ENCODE peak calls at places on chromosomes 5 and 9, in four cellular contexts. H, D, N and L are unnamed samples.

GRCh38 chr9:105318729-105319513 is 74.5 kb downstream of the SLC44A1 start:
- DNase-seq in H (no peak), N (peak; percentile 26), D (no peak), L (no peak)

GRCh38 chr5:10333154-10334006 is 20.1 kb upstream of the MARCHF6 start:
- DNase-seq in D (no peak), H (no peak), N (no peak), L (peak; percentile 53)

GRCh38 chr5:105197531-105197930 is 1634.9 kb upstream of the NUDT12 start:
- DNase-seq in N (no peak), D (no peak), H (no peak), L (no peak)

GRCh38 chr5:32507738-32508434 is 63.3 kb upstream of the ZFR start:
- DNase-seq in N (no peak), H (no peak), D (peak; percentile 100), L (peak; percentile 52)

GRCh38 chr5:59069438-59070079 is 486.7 kb downstream of the RAB3C start:
- DNase-seq in N (no peak), H (no peak), D (peak; percentile 100), L (peak; percentile 94)

GRCh38 chr9:87973791-87974292 is 491 bp downstream of the CDK20 start:
- DNase-seq in N (no peak), H (no peak), D (no peak), L (no peak)

GRCh38 chr5:124043456-124043855 is 531.5 kb downstream of the CSNK1G3 start:
- DNase-seq in N (no peak), D (peak; percentile 11), H (no peak), L (peak; percentile 13)

GRCh38 chr5:123398058-123398728 is 25.0 kb downstream of the CEP120 start:
- DNase-seq in N (no peak), D (no peak), H (no peak), L (no peak)

GRCh38 chr9:119736478-119737454 is 367.5 kb upstream of the BRINP1 start:
- DNase-seq in H (no peak), D (no peak), N (peak; percentile 15), L (no peak)

GRCh38 chr9:105114956-105115728 is 129.3 kb upstream of the SLC44A1 start:
- DNase-seq in N (peak; percentile 49), H (no peak), D (no peak), L (peak; percentile 18)

GRCh38 chr9:110123364-110124095 is 84.4 kb downstream of the C9orf152 start:
- DNase-seq in N (no peak), H (no peak), D (peak; percentile 83), L (peak; percentile 51)

GRCh38 chr5:10631597-10631996 is 67.7 kb downstream of the ANKRD33B start:
- DNase-seq in N (no peak), H (no peak), D (no peak), L (no peak)

GRCh38 chr9:90071257-90071656 is 466.4 kb downstream of the GADD45G start:
- DNase-seq in D (no peak), H (no peak), N (no peak), L (no peak)

GRCh38 chr5:55218966-55219365 is 8.1 kb downstream of the MCIDAS start:
- DNase-seq in D (no peak), N (no peak), H (no peak), L (no peak)

GRCh38 chr9:99427252-99427651 is 205.2 kb downstream of the SEC61B start:
- DNase-seq in N (no peak), H (no peak), D (no peak), L (no peak)

GRCh38 chr5:79109527-79110492 is 1.8 kb upstream of the BHMT start:
- DNase-seq in D (no peak), H (no peak), N (no peak), L (peak; percentile 24)

GRCh38 chr9:137303893-137304382 is 1.9 kb upstream of the NRARP start:
- DNase-seq in H (no peak), D (no peak), N (no peak), L (no peak)

GRCh38 chr9:8346291-8346690 is 546.7 kb upstream of the DMAC1 start:
- DNase-seq in D (peak; percentile 45), H (no peak), N (no peak), L (peak; percentile 41)

GRCh38 chr5:36569456-36569855 is 37.0 kb upstream of the SLC1A3 start:
- DNase-seq in D (peak; percentile 82), H (no peak), N (no peak), L (peak; percentile 72)

GRCh38 chr5:55593115-55593472 is 58.3 kb upstream of the PLPP1 start:
- DNase-seq in D (no peak), N (no peak), H (no peak), L (peak; percentile 12)

GRCh38 chr9:132193227-132194110 is 31.6 kb downstream of the NTNG2 start:
- DNase-seq in N (no peak), H (no peak), D (no peak), L (no peak)

GRCh38 chr5:132269635-132270344 is 12.3 kb downstream of the PDLIM4 start:
- DNase-seq in H (no peak), D (no peak), N (no peak), L (peak; percentile 31)

GRCh38 chr5:36801521-36801920 is 75.0 kb upstream of the NIPBL start:
- DNase-seq in D (no peak), N (no peak), H (no peak), L (no peak)

GRCh38 chr9:69877852-69878507 is 57.4 kb downstream of the CFAP95 start:
- DNase-seq in D (peak; percentile 60), H (no peak), N (no peak), L (peak; percentile 65)

GRCh38 chr5:65623482-65623881 is 651 bp downstream of the TRIM23 start:
- DNase-seq in H (no peak), N (no peak), D (peak; percentile 7), L (peak; percentile 7)

GRCh38 chr9:90029996-90030395 is 425.2 kb downstream of the GADD45G start:
- DNase-seq in D (no peak), H (no peak), N (no peak), L (no peak)

GRCh38 chr9:33265211-33265885 is 499 bp downstream of the CHMP5 start:
- DNase-seq in D (no peak), N (no peak), H (no peak), L (peak; percentile 25)

GRCh38 chr9:128685022-128685332 is 4.0 kb upstream of the SET start:
- DNase-seq in D (no peak), N (no peak), H (no peak), L (peak; percentile 73)

GRCh38 chr9:28086881-28087280 is 513.6 kb upstream of the C9orf72 start:
- DNase-seq in N (no peak), D (no peak), H (no peak), L (no peak)

DNA sequence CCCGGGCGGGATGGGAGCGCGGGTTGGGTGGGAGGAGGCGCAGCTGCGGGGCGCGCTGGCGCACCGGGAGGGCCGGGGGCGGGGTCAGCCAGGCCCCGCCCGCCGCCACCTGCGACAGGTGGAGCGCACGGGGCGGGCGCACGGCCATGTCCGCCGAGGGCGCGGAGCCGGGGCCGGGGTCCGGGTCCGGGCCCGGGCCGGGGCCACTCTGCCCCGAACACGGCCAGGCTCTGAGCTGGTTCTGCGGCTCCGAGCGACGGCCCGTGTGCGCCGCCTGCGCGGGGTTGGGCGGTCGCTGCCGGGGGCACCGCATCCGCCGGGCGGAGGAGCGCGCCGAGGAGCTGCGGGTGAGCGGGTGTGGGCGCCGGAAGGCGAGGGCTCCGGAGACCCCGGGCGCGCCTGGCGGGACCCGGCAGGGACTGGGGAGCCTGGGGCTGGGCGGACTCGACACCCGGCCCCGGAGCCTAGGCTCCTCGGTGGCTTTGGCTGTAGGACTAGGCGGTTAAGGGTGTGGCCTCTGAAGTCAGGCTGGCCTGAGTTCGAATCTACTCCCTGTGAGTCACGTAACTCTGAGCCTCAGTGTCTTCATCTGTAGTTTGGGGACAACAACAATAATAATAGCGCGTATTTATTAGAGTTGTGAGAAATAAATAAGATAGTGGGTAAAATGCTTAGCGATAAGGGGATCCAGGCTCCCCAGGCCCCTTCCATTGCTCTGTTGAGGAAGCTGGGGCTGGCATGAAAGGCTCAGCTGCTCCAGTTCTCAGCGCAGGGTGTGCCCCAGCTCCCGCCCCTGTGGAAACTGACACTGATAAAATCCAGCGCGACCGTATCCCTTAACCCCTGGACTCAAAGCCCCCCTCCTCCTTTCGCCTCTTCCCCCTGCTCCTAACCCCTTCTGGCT is at the start of gene BSPRY:
- DNase-seq in D (no peak), N (no peak), H (no peak), L (no peak)
- H3K4me3 ChIP-seq in D (no peak within 1 kb of the TSS), N (peak within 1 kb of the TSS; percentile 72), H (peak within 1 kb of the TSS; percentile 21), L (peak within 1 kb of the TSS; percentile 29)

DNA sequence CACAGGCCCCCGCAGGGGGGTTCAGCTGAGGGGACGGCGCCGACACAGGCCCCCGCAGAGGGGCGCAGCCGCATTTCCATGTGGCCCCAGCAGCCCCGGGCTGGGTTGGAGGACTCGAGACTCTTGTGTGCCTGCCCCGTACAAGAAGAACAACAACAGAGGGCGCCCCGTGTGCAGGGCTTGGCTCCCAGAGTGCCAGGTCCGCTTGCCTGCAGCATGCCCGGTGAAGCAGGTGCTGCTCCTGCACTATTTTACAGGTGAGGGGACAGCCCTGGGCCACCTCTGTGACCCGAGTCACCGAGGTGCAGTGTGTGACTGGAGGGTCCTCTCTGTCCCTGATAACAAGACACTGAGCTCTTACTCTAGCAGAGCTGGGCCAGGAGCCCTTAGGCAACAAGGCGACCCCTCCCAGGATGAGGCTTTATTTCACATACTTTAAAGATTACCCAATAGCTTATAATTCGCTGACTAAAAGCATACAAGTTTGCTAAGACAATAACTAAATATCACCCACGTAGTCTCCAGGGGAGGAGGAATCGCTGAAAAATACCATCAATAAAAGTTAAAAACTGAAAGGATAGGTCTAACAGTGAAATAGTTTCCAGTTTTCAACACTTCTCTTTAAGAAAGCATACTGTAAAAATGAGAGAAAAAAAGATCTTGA is 41.7 kb upstream of the SLC9A3 start:
- DNase-seq in D (peak; percentile 41), H (no peak), N (no peak), L (peak; percentile 49)
- TF ChIP-seq CTCF in D (no peak), H (no peak), N (no peak), L (no peak)

DNA sequence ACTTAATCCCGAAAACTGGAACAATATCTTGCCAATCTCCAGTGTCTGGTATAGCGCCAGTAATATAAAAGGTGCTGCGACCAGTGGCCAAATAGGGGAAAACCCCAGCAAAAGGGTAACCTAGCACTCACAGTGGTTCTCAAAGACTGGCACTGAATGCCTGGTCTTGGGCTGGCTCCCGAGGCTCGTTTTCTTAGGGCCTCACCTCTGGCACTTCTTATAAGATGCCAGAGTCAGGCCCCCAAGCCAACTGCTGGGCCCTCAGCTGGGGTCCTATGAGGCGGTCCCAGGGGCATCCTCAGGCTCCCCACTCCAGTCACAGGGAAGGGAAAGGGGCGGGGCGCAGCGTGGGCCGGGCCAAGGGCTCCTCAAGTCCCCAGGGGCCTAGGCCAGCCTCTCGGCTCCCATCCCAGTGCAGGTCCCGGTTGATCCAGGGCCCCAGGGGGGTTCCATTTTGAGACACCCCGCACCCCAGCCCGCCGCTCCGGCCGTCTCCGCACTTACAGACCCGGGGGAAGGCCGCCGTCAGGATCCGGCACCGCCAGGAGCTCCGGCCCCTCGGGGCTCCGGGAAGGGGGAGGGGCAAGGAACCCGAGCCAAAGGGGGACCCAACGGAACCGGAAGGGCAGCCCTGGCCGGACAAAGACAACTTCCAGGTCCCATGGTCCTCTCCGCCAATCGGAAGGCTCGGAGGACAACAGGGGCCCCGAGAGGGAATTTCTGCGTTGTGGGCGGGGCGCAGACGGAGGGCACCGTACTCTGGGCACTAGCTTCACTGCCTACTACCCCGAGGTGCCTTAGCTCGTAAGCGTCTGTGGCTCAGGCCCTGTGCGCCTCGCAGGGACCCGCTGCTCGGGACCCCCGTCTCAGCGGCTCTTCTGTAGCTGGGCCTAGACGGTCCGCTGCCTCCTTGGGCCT is at the start of gene ZBTB26:
- DNase-seq in D (peak; percentile 88), H (peak; percentile 87), N (peak; percentile 77), L (peak; percentile 92)
- H3K4me3 ChIP-seq in D (peak within 1 kb of the TSS; percentile 96), H (peak within 1 kb of the TSS; percentile 69), N (peak within 1 kb of the TSS; percentile 76), L (peak within 1 kb of the TSS; percentile 82)

DNA sequence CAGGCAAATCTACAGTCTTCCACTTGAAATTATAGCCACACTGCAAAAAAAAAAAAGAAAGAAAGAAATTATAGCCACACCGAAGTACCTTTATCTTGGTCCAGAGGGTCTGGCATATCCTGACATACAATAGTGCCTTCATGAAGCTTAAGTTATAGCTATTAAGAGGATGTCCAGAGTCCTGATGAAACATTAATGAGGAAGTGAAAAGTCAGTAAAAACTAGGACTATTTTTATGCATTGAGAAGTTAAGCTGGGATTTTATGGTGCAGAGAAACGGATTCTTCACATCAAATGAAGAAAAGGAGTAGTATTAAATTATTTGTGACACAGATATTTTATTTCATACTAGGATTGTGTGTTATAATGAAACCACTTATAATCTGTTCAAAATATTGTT is 123.9 kb downstream of the SV2C start:
- DNase-seq in N (no peak), H (no peak), D (no peak), L (no peak)
- TF ChIP-seq CTCF in N (no peak), H (no peak), D (no peak), L (no peak)